ENCODE peak calls at places on chromosomes 1 and 21, in six cellular contexts. One of them, this sample, is unnamed.

GRCh38 chr1:88935522-88936222 is 44.3 kb upstream of the GTF2B start:
- DNase-seq in H9: no peak
- DNase-seq in IMR-90: peak; percentile 52
- DNase-seq in mesenchymal stem cell: peak; percentile 51
- DNase-seq in neuronal stem cell: peak; percentile 11
- DNase-seq in trophoblast cell: peak; percentile 55
- DNase-seq in this sample: no peak

GRCh38 chr1:192099328-192099727 is 58.9 kb upstream of the RGS18 start:
- DNase-seq in H9: no peak
- DNase-seq in neuronal stem cell: no peak
- DNase-seq in trophoblast cell: no peak
- DNase-seq in mesenchymal stem cell: no peak
- DNase-seq in IMR-90: no peak
- DNase-seq in this sample: no peak

GRCh38 chr1:109977657-109978378 is 6.7 kb upstream of the AHCYL1 start:
- DNase-seq in H9: no peak
- DNase-seq in neuronal stem cell: no peak
- DNase-seq in IMR-90: no peak
- DNase-seq in trophoblast cell: no peak
- DNase-seq in mesenchymal stem cell: no peak
- DNase-seq in this sample: no peak

GRCh38 chr1:198935371-198935921 is 296.6 kb downstream of the PTPRC start:
- DNase-seq in mesenchymal stem cell: peak; percentile 98
- DNase-seq in trophoblast cell: peak; percentile 78
- DNase-seq in H9: no peak
- DNase-seq in neuronal stem cell: no peak
- DNase-seq in IMR-90: peak; percentile 98
- DNase-seq in this sample: no peak

GRCh38 chr1:242435200-242435599 is 89.3 kb downstream of the PLD5 start:
- DNase-seq in mesenchymal stem cell: no peak
- DNase-seq in neuronal stem cell: no peak
- DNase-seq in H9: no peak
- DNase-seq in trophoblast cell: no peak
- DNase-seq in IMR-90: no peak
- DNase-seq in this sample: no peak

GRCh38 chr1:245380790-245381535 is 226.2 kb downstream of the KIF26B start:
- DNase-seq in H9: no peak
- DNase-seq in neuronal stem cell: peak; percentile 26
- DNase-seq in IMR-90: no peak
- DNase-seq in trophoblast cell: peak; percentile 76
- DNase-seq in mesenchymal stem cell: no peak
- DNase-seq in this sample: peak; percentile 57

GRCh38 chr1:16191309-16191708 is 21.1 kb downstream of the ARHGEF19 start:
- DNase-seq in H9: no peak
- DNase-seq in IMR-90: no peak
- DNase-seq in neuronal stem cell: no peak
- DNase-seq in trophoblast cell: no peak
- DNase-seq in mesenchymal stem cell: no peak
- DNase-seq in this sample: no peak

GRCh38 chr21:37660709-37661108 is 255.5 kb downstream of the KCNJ6 start:
- DNase-seq in H9: no peak
- DNase-seq in neuronal stem cell: no peak
- DNase-seq in mesenchymal stem cell: no peak
- DNase-seq in trophoblast cell: no peak
- DNase-seq in IMR-90: no peak
- DNase-seq in this sample: no peak

GRCh38 chr1:25856856-25857255 is 2.4 kb downstream of the AUNIP start:
- DNase-seq in IMR-90: no peak
- DNase-seq in mesenchymal stem cell: no peak
- DNase-seq in neuronal stem cell: no peak
- DNase-seq in H9: no peak
- DNase-seq in trophoblast cell: peak; percentile 91
- DNase-seq in this sample: no peak

GRCh38 chr1:245322673-245323072 is 167.9 kb downstream of the KIF26B start:
- DNase-seq in neuronal stem cell: no peak
- DNase-seq in H9: no peak
- DNase-seq in mesenchymal stem cell: no peak
- DNase-seq in trophoblast cell: peak; percentile 65
- DNase-seq in IMR-90: no peak
- DNase-seq in this sample: no peak

GRCh38 chr1:217462159-217462558 is 168.7 kb downstream of the GPATCH2 start:
- DNase-seq in neuronal stem cell: no peak
- DNase-seq in IMR-90: peak; percentile 65
- DNase-seq in H9: no peak
- DNase-seq in mesenchymal stem cell: no peak
- DNase-seq in trophoblast cell: no peak
- DNase-seq in this sample: no peak

GRCh38 chr21:31159808-31160207 is 121.5 kb upstream of the KRTAP19-8 start:
- DNase-seq in IMR-90: no peak
- DNase-seq in H9: no peak
- DNase-seq in mesenchymal stem cell: no peak
- DNase-seq in neuronal stem cell: no peak
- DNase-seq in trophoblast cell: no peak
- DNase-seq in this sample: no peak

GRCh38 chr1:37474051-37474696 is at the start of gene ZC3H12A:
- DNase-seq in H9: peak; percentile 88
- DNase-seq in trophoblast cell: peak; percentile 95
- DNase-seq in mesenchymal stem cell: peak; percentile 91
- DNase-seq in neuronal stem cell: peak; percentile 85
- DNase-seq in IMR-90: peak; percentile 86
- DNase-seq in this sample: peak; percentile 70

GRCh38 chr1:238406098-238406497 is 515.4 kb upstream of the ZP4 start:
- DNase-seq in neuronal stem cell: no peak
- DNase-seq in IMR-90: no peak
- DNase-seq in trophoblast cell: no peak
- DNase-seq in H9: no peak
- DNase-seq in mesenchymal stem cell: no peak
- DNase-seq in this sample: no peak

GRCh38 chr1:227952374-227953021 is 4.8 kb upstream of the WNT9A start:
- DNase-seq in trophoblast cell: no peak
- DNase-seq in mesenchymal stem cell: no peak
- DNase-seq in neuronal stem cell: no peak
- DNase-seq in IMR-90: no peak
- DNase-seq in H9: no peak
- DNase-seq in this sample: no peak

GRCh38 chr1:186762653-186763052 is 66.1 kb upstream of the PLA2G4A start:
- DNase-seq in trophoblast cell: no peak
- DNase-seq in neuronal stem cell: no peak
- DNase-seq in mesenchymal stem cell: no peak
- DNase-seq in IMR-90: no peak
- DNase-seq in H9: no peak
- DNase-seq in this sample: no peak

GRCh38 chr1:109356959-109357358 is 40.8 kb downstream of the SORT1 start:
- DNase-seq in mesenchymal stem cell: peak; percentile 10
- DNase-seq in neuronal stem cell: no peak
- DNase-seq in H9: no peak
- DNase-seq in trophoblast cell: no peak
- DNase-seq in IMR-90: peak; percentile 39
- DNase-seq in this sample: no peak

GRCh38 chr1:40394456-40395172 is 21.1 kb downstream of the SMAP2 start:
- DNase-seq in neuronal stem cell: no peak
- DNase-seq in H9: no peak
- DNase-seq in trophoblast cell: no peak
- DNase-seq in IMR-90: peak; percentile 78
- DNase-seq in mesenchymal stem cell: peak; percentile 83
- DNase-seq in this sample: no peak

GRCh38 chr1:204591473-204592090 is 75.4 kb downstream of the MDM4 start:
- DNase-seq in neuronal stem cell: no peak
- DNase-seq in trophoblast cell: peak; percentile 65
- DNase-seq in H9: no peak
- DNase-seq in mesenchymal stem cell: peak; percentile 43
- DNase-seq in IMR-90: peak; percentile 76
- DNase-seq in this sample: no peak

GRCh38 chr1:172270605-172271004 is 149.9 kb upstream of the C1orf105 start:
- DNase-seq in neuronal stem cell: no peak
- DNase-seq in mesenchymal stem cell: peak; percentile 51
- DNase-seq in H9: no peak
- DNase-seq in trophoblast cell: no peak
- DNase-seq in IMR-90: peak; percentile 47
- DNase-seq in this sample: no peak

GRCh38 chr1:247286134-247286670 is 30.3 kb downstream of the VN1R5 start:
- DNase-seq in mesenchymal stem cell: no peak
- DNase-seq in neuronal stem cell: no peak
- DNase-seq in trophoblast cell: no peak
- DNase-seq in H9: no peak
- DNase-seq in IMR-90: no peak
- DNase-seq in this sample: no peak

GRCh38 chr1:63277195-63278192 is 44.9 kb upstream of the FOXD3 start:
- DNase-seq in trophoblast cell: no peak
- DNase-seq in IMR-90: no peak
- DNase-seq in mesenchymal stem cell: no peak
- DNase-seq in neuronal stem cell: peak; percentile 40
- DNase-seq in H9: no peak
- DNase-seq in this sample: no peak

GRCh38 chr1:212721388-212722247 is 22.0 kb upstream of the BATF3 start:
- DNase-seq in IMR-90: peak; percentile 84
- DNase-seq in mesenchymal stem cell: peak; percentile 71
- DNase-seq in neuronal stem cell: no peak
- DNase-seq in H9: no peak
- DNase-seq in trophoblast cell: peak; percentile 65
- DNase-seq in this sample: no peak

GRCh38 chr1:222555992-222556615 is 8.2 kb upstream of the HHIPL2 start:
- DNase-seq in trophoblast cell: no peak
- DNase-seq in mesenchymal stem cell: no peak
- DNase-seq in neuronal stem cell: no peak
- DNase-seq in IMR-90: peak; percentile 9
- DNase-seq in H9: no peak
- DNase-seq in this sample: no peak

GRCh38 chr1:43199093-43199726 is 27.1 kb downstream of the CFAP57 start:
- DNase-seq in neuronal stem cell: no peak
- DNase-seq in H9: no peak
- DNase-seq in trophoblast cell: no peak
- DNase-seq in mesenchymal stem cell: no peak
- DNase-seq in IMR-90: no peak
- DNase-seq in this sample: no peak

GRCh38 chr1:207007352-207008033 is 25.1 kb downstream of the C1orf116 start:
- DNase-seq in H9: no peak
- DNase-seq in IMR-90: peak; percentile 91
- DNase-seq in mesenchymal stem cell: peak; percentile 28
- DNase-seq in trophoblast cell: peak; percentile 64
- DNase-seq in neuronal stem cell: peak; percentile 37
- DNase-seq in this sample: no peak

GRCh38 chr21:42724226-42724920 is 71.0 kb downstream of the PDE9A start:
- DNase-seq in mesenchymal stem cell: peak; percentile 95
- DNase-seq in IMR-90: peak; percentile 92
- DNase-seq in trophoblast cell: peak; percentile 34
- DNase-seq in H9: no peak
- DNase-seq in neuronal stem cell: no peak
- DNase-seq in this sample: no peak

GRCh38 chr1:41919764-41920397 is 1.2 kb upstream of the HIVEP3 start:
- DNase-seq in mesenchymal stem cell: peak; percentile 39
- DNase-seq in trophoblast cell: peak; percentile 76
- DNase-seq in H9: peak; percentile 81
- DNase-seq in IMR-90: peak; percentile 26
- DNase-seq in neuronal stem cell: no peak
- DNase-seq in this sample: peak; percentile 59

DNA sequence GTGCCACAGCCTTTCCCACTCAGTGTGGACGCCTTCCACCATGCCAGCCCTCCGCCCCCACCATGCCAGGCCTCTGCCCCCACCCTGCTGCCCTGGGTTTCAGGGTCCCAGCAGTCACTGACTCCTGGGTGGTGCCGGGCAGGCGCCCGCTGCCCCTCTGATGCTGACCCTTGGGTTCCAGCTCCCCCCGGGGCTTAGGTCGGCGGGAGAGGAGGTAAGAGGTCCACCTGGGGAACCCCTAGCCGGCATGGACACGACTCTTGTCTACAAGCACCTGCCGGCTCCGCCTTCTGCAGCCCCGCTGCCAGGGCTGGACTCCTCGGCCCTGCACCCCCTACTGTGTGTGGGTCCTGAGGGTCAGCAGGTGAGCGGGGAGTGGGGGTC is 7.0 kb upstream of the PFKL start:
- DNase-seq in IMR-90: no peak
- DNase-seq in H9: no peak
- DNase-seq in trophoblast cell: no peak
- DNase-seq in neuronal stem cell: no peak
- DNase-seq in mesenchymal stem cell: no peak
- DNase-seq in this sample: no peak
- H3K14ac ChIP-seq in IMR-90: no peak overlapping the region
- H3K14ac ChIP-seq in H9: no peak overlapping the region
- H3K14ac ChIP-seq in trophoblast cell: no peak overlapping the region
- H3K14ac ChIP-seq in neuronal stem cell: no peak overlapping the region
- H3K14ac ChIP-seq in mesenchymal stem cell: no peak overlapping the region
- H3K14ac ChIP-seq in this sample: no peak overlapping the region

GRCh38 chr1:151997284-151997570 is 3.6 kb upstream of the S100A10 start:
- DNase-seq in H9: no peak
- DNase-seq in neuronal stem cell: no peak
- DNase-seq in IMR-90: peak; percentile 35
- DNase-seq in trophoblast cell: no peak
- DNase-seq in mesenchymal stem cell: no peak
- DNase-seq in this sample: no peak
- H3K14ac ChIP-seq in H9: no peak overlapping the region
- H3K14ac ChIP-seq in neuronal stem cell: no peak overlapping the region
- H3K14ac ChIP-seq in IMR-90: no peak overlapping the region
- H3K14ac ChIP-seq in trophoblast cell: no peak overlapping the region
- H3K14ac ChIP-seq in mesenchymal stem cell: no peak overlapping the region
- H3K14ac ChIP-seq in this sample: no peak overlapping the region

GRCh38 chr1:108045370-108045950 is 80.5 kb upstream of the VAV3 start:
- DNase-seq in trophoblast cell: peak; percentile 89
- DNase-seq in IMR-90: no peak
- DNase-seq in mesenchymal stem cell: no peak
- DNase-seq in H9: no peak
- DNase-seq in neuronal stem cell: no peak
- DNase-seq in this sample: no peak

GRCh38 chr1:108046021-108046420 is 81.0 kb upstream of the VAV3 start:
- DNase-seq in H9: no peak
- DNase-seq in neuronal stem cell: no peak
- DNase-seq in trophoblast cell: peak; percentile 94
- DNase-seq in IMR-90: no peak
- DNase-seq in mesenchymal stem cell: no peak
- DNase-seq in this sample: no peak

GRCh38 chr1:108041360-108042143 is 76.6 kb upstream of the VAV3 start:
- DNase-seq in mesenchymal stem cell: no peak
- DNase-seq in IMR-90: no peak
- DNase-seq in trophoblast cell: no peak
- DNase-seq in H9: no peak
- DNase-seq in neuronal stem cell: no peak
- DNase-seq in this sample: no peak

GRCh38 chr1:108043712-108044111 is 78.7 kb upstream of the VAV3 start:
- DNase-seq in neuronal stem cell: no peak
- DNase-seq in mesenchymal stem cell: no peak
- DNase-seq in trophoblast cell: peak; percentile 35
- DNase-seq in IMR-90: no peak
- DNase-seq in H9: no peak
- DNase-seq in this sample: no peak

GRCh38 chr1:108044318-108044717 is 79.3 kb upstream of the VAV3 start:
- DNase-seq in H9: no peak
- DNase-seq in neuronal stem cell: no peak
- DNase-seq in trophoblast cell: no peak
- DNase-seq in mesenchymal stem cell: no peak
- DNase-seq in IMR-90: no peak
- DNase-seq in this sample: no peak
- H3K14ac ChIP-seq in H9: no peak overlapping the region
- H3K14ac ChIP-seq in neuronal stem cell: no peak overlapping the region
- H3K14ac ChIP-seq in trophoblast cell: no peak overlapping the region
- H3K14ac ChIP-seq in mesenchymal stem cell: no peak overlapping the region
- H3K14ac ChIP-seq in IMR-90: no peak overlapping the region
- H3K14ac ChIP-seq in this sample: no peak overlapping the region

GRCh38 chr1:68799096-68799495 is 302.2 kb upstream of the DEPDC1 start:
- DNase-seq in trophoblast cell: no peak
- DNase-seq in mesenchymal stem cell: no peak
- DNase-seq in neuronal stem cell: no peak
- DNase-seq in IMR-90: no peak
- DNase-seq in H9: no peak
- DNase-seq in this sample: no peak
- H3K14ac ChIP-seq in trophoblast cell: no peak overlapping the region
- H3K14ac ChIP-seq in mesenchymal stem cell: no peak overlapping the region
- H3K14ac ChIP-seq in neuronal stem cell: no peak overlapping the region
- H3K14ac ChIP-seq in IMR-90: no peak overlapping the region
- H3K14ac ChIP-seq in H9: no peak overlapping the region
- H3K14ac ChIP-seq in this sample: no peak overlapping the region

This sample was measured in H1.